ENCODE peak calls at places on chromosomes 11 and 22, in eight cellular contexts. P is mesenteric fat pad; J is anterior cingulate cortex; T is iPS DF 19.7; Z is SW480; O is NCI-H1092; W is stimulated activated CD4-positive, alpha-beta T cell treated with anti-CD3 and anti-CD28 coated beads, TNF-alpha, amount 100 ng/mL, for 48 hours; X is NCI-H774. V is an unnamed sample.

GRCh38 chr11:71309611-71310010 is 57.2 kb upstream of the SHANK2 start:
- DNase-seq in P (peak; percentile 55), J (no peak), T (no peak), Z (no peak), O (no peak), W (no peak), X (no peak), V (no peak)

GRCh38 chr22:37248251-37248650 is 4.2 kb upstream of the RAC2 start:
- DNase-seq in P (no peak), J (no peak), T (no peak), Z (no peak), O (no peak), W (no peak), X (no peak), V (no peak)

GRCh38 chr11:72236083-72236697 is 7.8 kb downstream of the PHOX2A start:
- DNase-seq in P (peak; percentile 37), J (no peak), T (no peak), Z (no peak), O (no peak), W (no peak), X (no peak), V (no peak)

GRCh38 chr11:86016451-86016850 is 52.4 kb downstream of the PICALM start:
- DNase-seq in P (no peak), J (no peak), T (no peak), Z (no peak), O (no peak), W (no peak), X (no peak), V (no peak)

GRCh38 chr11:128633384-128633965 is 46.1 kb upstream of the ETS1 start:
- DNase-seq in P (no peak), J (no peak), T (no peak), Z (no peak), O (no peak), W (no peak), X (no peak), V (no peak)

GRCh38 chr11:16902182-16902581 is 112.0 kb downstream of the PLEKHA7 start:
- DNase-seq in P (no peak), J (no peak), T (no peak), Z (peak; percentile 92), O (no peak), W (no peak), X (no peak), V (peak; percentile 65)

GRCh38 chr11:111759375-111759774 is 6.8 kb downstream of the PPP2R1B start:
- DNase-seq in P (no peak), J (no peak), T (no peak), Z (no peak), O (no peak), W (no peak), X (no peak), V (no peak)

GRCh38 chr11:66739983-66740382 is 11.0 kb upstream of the SPTBN2 start:
- DNase-seq in P (no peak), J (no peak), T (no peak), Z (no peak), O (no peak), W (no peak), X (no peak), V (no peak)

GRCh38 chr22:23373601-23374000 is 193.3 kb downstream of the BCR start:
- DNase-seq in P (peak; percentile 72), J (no peak), T (no peak), Z (no peak), O (no peak), W (no peak), X (no peak), V (no peak)

GRCh38 chr22:47160781-47161520 is 398.5 kb downstream of the TBC1D22A start:
- DNase-seq in P (peak; percentile 72), J (no peak), T (no peak), Z (no peak), O (no peak), W (no peak), X (no peak), V (no peak)

GRCh38 chr11:70303070-70303469 is 32.6 kb downstream of the PPFIA1 start:
- DNase-seq in P (no peak), J (no peak), T (no peak), Z (no peak), O (no peak), W (no peak), X (no peak), V (no peak)

GRCh38 chr22:41352058-41352457 is 29.7 kb upstream of the TEF start:
- DNase-seq in P (no peak), J (no peak), T (no peak), Z (peak; percentile 42), O (no peak), W (no peak), X (no peak), V (no peak)

GRCh38 chr22:22746061-22746962 is 101.9 kb downstream of the GGTLC2 start:
- DNase-seq in P (no peak), J (no peak), T (no peak), Z (no peak), O (no peak), W (no peak), X (no peak), V (no peak)

GRCh38 chr22:43128116-43128515 is 15.1 kb downstream of the MCAT start:
- DNase-seq in P (no peak), J (no peak), T (no peak), Z (no peak), O (no peak), W (no peak), X (no peak), V (no peak)

GRCh38 chr22:18110194-18110943 is at the start of gene TUBA8:
- DNase-seq in P (no peak), J (peak; percentile 33), T (no peak), Z (peak; percentile 48), O (peak; percentile 33), W (no peak), X (peak; percentile 25), V (no peak)

GRCh38 chr11:71580057-71581003 is 2.3 kb downstream of the KRTAP5-11 start:
- DNase-seq in P (no peak), J (no peak), T (peak; percentile 9), Z (peak; percentile 77), O (peak; percentile 82), W (no peak), X (peak; percentile 74), V (no peak)

GRCh38 chr22:49240472-49240871 is 587.2 kb downstream of the BRD1 start:
- DNase-seq in P (peak; percentile 64), J (no peak), T (no peak), Z (no peak), O (no peak), W (no peak), X (no peak), V (no peak)

GRCh38 chr11:99640671-99641070 is 619.9 kb downstream of the CNTN5 start:
- DNase-seq in P (no peak), J (no peak), T (no peak), Z (no peak), O (no peak), W (no peak), X (no peak), V (no peak)

GRCh38 chr22:43448048-43448447 is 36.2 kb downstream of the MPPED1 start:
- DNase-seq in P (no peak), J (no peak), T (no peak), Z (no peak), O (no peak), W (no peak), X (no peak), V (no peak)

GRCh38 chr11:46315783-46316563 is 31.3 kb upstream of the DGKZ start:
- DNase-seq in P (no peak), J (no peak), T (no peak), Z (no peak), O (no peak), W (no peak), X (no peak), V (no peak)

V was measured in stimulated activated naive B cell treated with anti-CD40 and anti-IgM and Interleukin-4, amounts not matched to agents 10 μg/mL and 1 μg/mL and 100 μg/mL, for 72 hours.